ENCODE peak calls at places on chromosome 11, in five cellular contexts. I is A549, O is mammary epithelial cell, M is cardiac fibroblast, Z is HCT116. B is an unnamed sample.

GRCh38 chr11:68337399-68337835 is 25.0 kb downstream of the LRP5 start:
- DNase-seq in I (no peak), O (peak), M (no peak), Z (no peak), B (no peak)

GRCh38 chr11:64566042-64566914 is 24.7 kb upstream of the SLC22A12 start:
- DNase-seq in I (peak), O (peak), M (peak), Z (peak), B (no peak)

GRCh38 chr11:46599340-46600067 is 5.7 kb upstream of the AMBRA1 start:
- DNase-seq in I (no peak), O (no peak), M (no peak), Z (no peak), B (no peak)

GRCh38 chr11:10325398-10326079 is 20.7 kb downstream of the ADM start:
- DNase-seq in I (no peak), O (no peak), M (peak), Z (no peak), B (no peak)

GRCh38 chr11:128725630-128726461 is 32.0 kb downstream of the FLI1 start:
- DNase-seq in I (no peak), O (peak), M (peak), Z (no peak), B (peak)

GRCh38 chr11:33949201-33949913 is 57.5 kb upstream of the LMO2 start:
- DNase-seq in I (no peak), O (no peak), M (no peak), Z (no peak), B (no peak)

GRCh38 chr11:70292166-70292565 is 21.7 kb downstream of the PPFIA1 start:
- DNase-seq in I (no peak), O (no peak), M (no peak), Z (no peak), B (no peak)

GRCh38 chr11:31940396-31941037 is 129.4 kb upstream of the PAX6 start:
- DNase-seq in I (no peak), O (no peak), M (peak), Z (no peak), B (no peak)

GRCh38 chr11:19359425-19360000 is 118.8 kb upstream of the E2F8 start:
- DNase-seq in I (no peak), O (no peak), M (peak), Z (no peak), B (no peak)

GRCh38 chr11:106321601-106322000 is 244.1 kb downstream of the AASDHPPT start:
- DNase-seq in I (no peak), O (no peak), M (no peak), Z (no peak), B (no peak)

GRCh38 chr11:87473174-87473573 is 435.4 kb downstream of the TMEM135 start:
- DNase-seq in I (no peak), O (peak), M (peak), Z (no peak), B (no peak)

GRCh38 chr11:46901156-46901555 is 17.2 kb downstream of the LRP4 start:
- DNase-seq in I (no peak), O (peak), M (no peak), Z (no peak), B (no peak)

GRCh38 chr11:72553748-72554147 is 119.4 kb upstream of the CLPB start:
- DNase-seq in I (peak), O (no peak), M (no peak), Z (no peak), B (no peak)

GRCh38 chr11:78646564-78647185 is 72.0 kb upstream of the NARS2 start:
- DNase-seq in I (peak), O (peak), M (peak), Z (peak), B (no peak)

GRCh38 chr11:102111787-102112653 is 1.8 kb downstream of the YAP1 start:
- DNase-seq in I (peak), O (peak), M (peak), Z (peak), B (no peak)

GRCh38 chr11:102244681-102245409 is 72.4 kb upstream of the BIRC3 start:
- DNase-seq in I (peak), O (peak), M (peak), Z (peak), B (no peak)

GRCh38 chr11:116360542-116360941 is 412.2 kb downstream of the BUD13 start:
- DNase-seq in I (no peak), O (no peak), M (no peak), Z (no peak), B (no peak)
- TF ChIP-seq CTCF in I (no peak), O (no peak), M (no peak), Z (no peak), B (no peak)

GRCh38 chr11:114367244-114367957 is 32.9 kb downstream of the C11orf71 start:
- DNase-seq in I (no peak), O (no peak), M (peak), Z (no peak), B (no peak)
- H3K4me3 ChIP-seq in I (no peak), O (no peak), M (no peak), Z (no peak), B (no peak)

GRCh38 chr11:123587044-123587443 is 67.4 kb downstream of the SCN3B start:
- DNase-seq in I (peak), O (no peak), M (peak), Z (no peak), B (no peak)
- TF ChIP-seq CTCF in I (no peak), O (no peak), M (no peak), Z (no peak), B (no peak)

GRCh38 chr11:118610773-118611432 is 3.5 kb downstream of the PHLDB1 start:
- DNase-seq in I (peak), O (peak), M (peak), Z (no peak), B (no peak)
- H3K4me3 ChIP-seq in I (no peak), O (no peak), M (peak), Z (no peak), B (no peak)

DNA sequence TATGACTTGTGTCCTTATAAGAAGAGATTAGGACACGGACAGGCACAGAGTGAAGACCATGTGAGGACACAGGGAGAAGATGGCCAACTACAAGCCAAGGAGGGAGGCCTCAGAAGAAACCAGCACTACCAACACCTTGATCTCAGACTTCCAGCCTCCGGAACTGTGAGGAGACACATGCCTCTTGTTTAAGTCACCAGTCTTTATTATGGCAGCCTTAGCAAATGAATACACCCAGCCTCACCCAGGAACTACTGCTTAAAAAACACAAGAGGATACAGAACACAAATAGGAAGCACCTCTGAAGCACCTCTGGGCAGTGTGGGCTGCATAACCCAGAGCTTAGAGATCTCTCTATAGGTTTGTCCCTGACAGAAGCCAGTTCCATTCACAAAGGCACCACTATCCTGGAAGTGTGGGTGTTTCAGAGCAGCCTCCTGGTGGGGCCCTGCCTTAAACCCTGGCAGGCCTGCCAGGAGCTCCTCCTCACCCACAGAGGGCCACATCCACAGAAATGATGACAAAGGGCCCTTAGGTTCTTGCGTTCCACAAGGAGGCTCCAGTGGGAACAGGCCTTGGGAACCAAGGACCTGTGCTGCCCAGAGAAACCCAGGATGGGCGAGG is 58.8 kb downstream of the CHRDL2 start:
- DNase-seq in I (peak), O (no peak), M (peak), Z (no peak), B (no peak)
- TF ChIP-seq CTCF in I (no peak), O (no peak), M (no peak), Z (no peak), B (no peak)

B was measured in GM12864.